ENCODE peak calls at places on chromosomes 1 and 21, in eight cellular contexts. O is heart left ventricle; F is heart right ventricle; U is AG04450; A is body of pancreas; P is CD8-positive, alpha-beta memory T cell; Y is kidney; Q is keratinocyte. G is an unnamed sample.

GRCh38 chr1:182315157-182315556 is 76.4 kb downstream of the GLUL start:
- DNase-seq in F (no peak), Y (no peak), U (no peak), P (no peak), O (no peak), A (peak; percentile 56), Q (no peak), G (no peak)

GRCh38 chr1:236686815-236687160 is 489 bp downstream of the ACTN2 start:
- DNase-seq in F (peak; percentile 34), Q (no peak), O (peak; percentile 65), A (peak; percentile 26), Y (peak; percentile 76), U (no peak), P (no peak), G (no peak)

GRCh38 chr1:212684511-212685090 is 15.0 kb downstream of the BATF3 start:
- DNase-seq in F (no peak), Y (no peak), U (no peak), P (no peak), O (no peak), Q (no peak), A (no peak), G (no peak)

GRCh38 chr1:150551784-150552691 is 2.8 kb downstream of the ADAMTSL4 start:
- DNase-seq in F (peak; percentile 79), Y (peak; percentile 95), U (peak; percentile 73), A (no peak), Q (no peak), O (peak; percentile 89), P (no peak), G (no peak)

GRCh38 chr1:175042650-175043049 is 19.4 kb upstream of the MRPS14 start:
- DNase-seq in Y (no peak), F (no peak), A (no peak), U (no peak), O (no peak), P (no peak), Q (no peak), G (no peak)

GRCh38 chr1:87212431-87213125 is 116.1 kb upstream of the LMO4 start:
- DNase-seq in F (no peak), Q (no peak), Y (no peak), U (no peak), O (no peak), A (no peak), P (no peak), G (no peak)

GRCh38 chr21:44994581-44995171 is 54.8 kb downstream of the SLX9 start:
- DNase-seq in Y (peak; percentile 70), F (peak; percentile 41), P (no peak), A (no peak), Q (peak; percentile 30), U (no peak), O (peak; percentile 62), G (no peak)

GRCh38 chr1:203626910-203627246 is 246 bp downstream of the ATP2B4 start:
- DNase-seq in Y (no peak), P (no peak), O (no peak), F (no peak), U (no peak), A (no peak), Q (no peak), G (no peak)

GRCh38 chr1:187985897-187986654 is 1157.3 kb downstream of the PLA2G4A start:
- DNase-seq in F (no peak), Y (no peak), O (no peak), P (no peak), Q (no peak), A (no peak), U (no peak), G (no peak)

GRCh38 chr1:4172659-4173599 is 272.9 kb upstream of the C1orf174 start:
- DNase-seq in U (no peak), F (no peak), A (no peak), O (no peak), P (no peak), Q (no peak), Y (no peak), G (no peak)

GRCh38 chr1:55685560-55685959 is 470.4 kb upstream of the USP24 start:
- DNase-seq in Y (no peak), P (no peak), U (no peak), O (no peak), A (no peak), F (peak; percentile 10), Q (no peak), G (no peak)

GRCh38 chr1:233157245-233157644 is 138.3 kb downstream of the PCNX2 start:
- DNase-seq in A (no peak), O (no peak), P (no peak), U (no peak), Q (no peak), F (no peak), Y (no peak), G (no peak)

GRCh38 chr1:101291562-101292035 is 54.8 kb downstream of the S1PR1 start:
- DNase-seq in U (peak; percentile 54), Y (no peak), A (no peak), Q (no peak), O (no peak), F (no peak), P (no peak), G (no peak)

GRCh38 chr1:53383471-53383870 is 55.6 kb upstream of the LRP8 start:
- DNase-seq in Y (peak; percentile 41), P (no peak), O (no peak), A (no peak), Q (no peak), U (no peak), F (no peak), G (no peak)

GRCh38 chr1:226981386-226981817 is 41.3 kb downstream of the COQ8A start:
- DNase-seq in O (no peak), U (no peak), Y (peak; percentile 63), A (no peak), P (no peak), Q (no peak), F (no peak), G (no peak)

GRCh38 chr1:218664385-218665170 is 319.4 kb downstream of the TGFB2 start:
- DNase-seq in A (no peak), P (no peak), F (no peak), Y (no peak), O (no peak), U (no peak), Q (no peak), G (no peak)
- H3K27ac ChIP-seq in A (no peak overlapping the region), P (no peak overlapping the region), F (no peak overlapping the region), Y (no peak overlapping the region), O (no peak overlapping the region), U (no peak overlapping the region), Q (peak overlapping the region; percentile 67), G (peak overlapping the region; percentile 66)

GRCh38 chr1:21864730-21865129 is 52.7 kb downstream of the LDLRAD2 start:
- DNase-seq in U (no peak), F (no peak), O (peak; percentile 65), P (no peak), A (no peak), Y (no peak), Q (no peak), G (no peak)

GRCh38 chr1:21859669-21860179 is 47.7 kb downstream of the LDLRAD2 start:
- DNase-seq in Y (peak; percentile 61), P (no peak), U (no peak), F (no peak), Q (no peak), A (no peak), O (peak; percentile 53), G (no peak)

GRCh38 chr1:21863981-21864380 is 51.9 kb downstream of the LDLRAD2 start:
- DNase-seq in Q (no peak), P (no peak), O (no peak), U (no peak), A (no peak), F (no peak), Y (no peak), G (no peak)

GRCh38 chr1:21865609-21865942 is 53.5 kb downstream of the LDLRAD2 start:
- DNase-seq in O (no peak), U (no peak), P (no peak), F (no peak), Q (no peak), A (no peak), Y (no peak), G (no peak)

DNA sequence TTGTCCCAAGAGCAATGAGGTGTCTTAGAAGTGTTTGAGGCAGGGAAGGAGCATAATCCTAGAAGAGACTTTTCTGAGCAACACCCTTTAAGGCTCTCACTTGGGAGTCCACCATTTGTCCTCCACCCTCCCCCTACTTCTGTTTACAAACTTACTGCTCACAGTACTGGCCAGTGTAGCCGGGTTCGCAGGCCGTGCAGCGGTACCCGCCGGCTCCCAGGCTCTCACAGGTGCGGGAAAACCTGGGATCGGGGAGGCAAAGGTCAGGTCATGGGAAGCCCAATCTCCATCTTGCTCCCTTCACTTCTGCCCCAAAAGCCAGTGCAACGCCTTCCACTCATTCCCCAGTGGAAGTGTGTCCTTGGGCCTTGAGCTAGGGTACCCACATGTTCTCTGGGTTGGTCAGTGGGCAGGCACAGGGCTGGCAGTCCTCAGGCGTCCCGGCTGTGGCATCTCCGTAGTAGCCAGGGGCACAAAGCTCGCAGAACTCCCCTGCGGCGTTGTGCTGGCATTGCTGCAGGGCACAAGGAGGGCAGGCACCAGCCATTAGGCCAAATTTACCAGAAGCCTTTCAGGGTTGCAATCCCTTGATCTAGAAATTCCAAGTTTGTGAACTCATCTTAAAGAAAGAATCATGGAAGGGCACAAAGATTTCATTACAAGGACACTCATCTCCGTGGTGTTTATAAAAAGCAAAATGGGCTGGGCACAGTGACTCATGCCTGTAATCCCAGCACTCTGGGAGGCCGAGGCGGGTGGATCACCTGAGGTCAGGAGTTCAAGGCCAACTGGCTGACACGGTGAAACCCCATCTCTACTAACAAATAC is 49.8 kb downstream of the LDLRAD2 start:
- DNase-seq in A (no peak), Q (no peak), Y (no peak), F (no peak), U (peak; percentile 32), P (no peak), O (no peak), G (peak; percentile 91)
- H3K27ac ChIP-seq in A (no peak overlapping the region), Q (no peak overlapping the region), Y (no peak overlapping the region), F (no peak overlapping the region), U (peak overlapping the region; percentile 82), P (no peak overlapping the region), O (peak overlapping the region; percentile 40), G (peak overlapping the region; percentile 78)

GRCh38 chr21:15849925-15850324 is 120.1 kb downstream of the USP25 start:
- DNase-seq in Q (no peak), Y (no peak), U (no peak), F (no peak), P (no peak), O (no peak), A (no peak), G (no peak)
- H3K27ac ChIP-seq in Q (no peak overlapping the region), Y (no peak overlapping the region), U (no peak overlapping the region), F (no peak overlapping the region), P (no peak overlapping the region), O (no peak overlapping the region), A (no peak overlapping the region), G (no peak overlapping the region)

GRCh38 chr1:218933526-218933925 is 240.2 kb upstream of the LYPLAL1 start:
- DNase-seq in O (no peak), A (no peak), U (no peak), Q (no peak), F (no peak), P (no peak), Y (no peak), G (peak; percentile 7)

GRCh38 chr1:218938259-218938658 is 235.4 kb upstream of the LYPLAL1 start:
- DNase-seq in Y (no peak), Q (no peak), U (no peak), F (no peak), P (no peak), A (no peak), O (no peak), G (no peak)

GRCh38 chr1:218943371-218943770 is 230.3 kb upstream of the LYPLAL1 start:
- DNase-seq in P (no peak), Q (no peak), A (no peak), Y (no peak), U (no peak), O (no peak), F (no peak), G (no peak)

GRCh38 chr1:218942421-218942820 is 231.3 kb upstream of the LYPLAL1 start:
- DNase-seq in Y (no peak), O (no peak), F (peak; percentile 13), U (no peak), Q (no peak), P (no peak), A (no peak), G (no peak)

GRCh38 chr1:218939095-218939494 is 234.6 kb upstream of the LYPLAL1 start:
- DNase-seq in O (no peak), F (no peak), A (no peak), Q (no peak), U (no peak), Y (no peak), P (no peak), G (no peak)
- H3K27ac ChIP-seq in O (no peak overlapping the region), F (no peak overlapping the region), A (no peak overlapping the region), Q (no peak overlapping the region), U (no peak overlapping the region), Y (no peak overlapping the region), P (no peak overlapping the region), G (no peak overlapping the region)

G was measured in SJSA1.